ENCODE peak calls at places on chromosome 14, in four cellular contexts. C is PC-9; J is activated T-helper 1 cell treated with anti-CD3 and anti-CD28 coated beads, Interleukin-12 subunit alpha, Interleukin-12 subunit beta, Interleukin-2, Interleukin-4 antibody, amounts not matched to agents 30 ng/mL and 10 ng/mL and 1 ng/mL, durations not matched to agents 14 hours and 24 hours and 36 hours; V is NCI-H226. X is an unnamed sample.

GRCh38 chr14:71244341-71244740 is 337.1 kb downstream of the PCNX1 start:
- DNase-seq in C (no peak), J (no peak), V (no peak), X (no peak)

GRCh38 chr14:23863836-23864235 is 89.7 kb upstream of the DHRS4 start:
- DNase-seq in C (no peak), J (no peak), V (no peak), X (no peak)

GRCh38 chr14:51691176-51691575 is 39.5 kb downstream of the FRMD6 start:
- DNase-seq in C (no peak), J (no peak), V (no peak), X (no peak)

GRCh38 chr14:94696518-94696917 is 73.4 kb downstream of the GSC start:
- DNase-seq in C (no peak), J (no peak), V (no peak), X (no peak)

GRCh38 chr14:105020815-105021655 is at the start of gene CDCA4:
- DNase-seq in C (peak; percentile 93), J (peak; percentile 97), V (peak; percentile 91), X (peak; percentile 97)

GRCh38 chr14:75879031-75879430 is 102.8 kb downstream of the TGFB3 start:
- DNase-seq in C (no peak), J (no peak), V (peak; percentile 86), X (no peak)

GRCh38 chr14:99879401-99880295 is 86.4 kb downstream of the EML1 start:
- DNase-seq in C (no peak), J (no peak), V (peak; percentile 51), X (no peak)

GRCh38 chr14:57725399-57726077 is 140.4 kb downstream of the SLC35F4 start:
- DNase-seq in C (no peak), J (no peak), V (peak; percentile 87), X (no peak)

GRCh38 chr14:106802413-106803364 is 1276.3 kb downstream of the TMEM121 start:
- DNase-seq in C (peak; percentile 15), J (no peak), V (no peak), X (no peak)

GRCh38 chr14:86897704-86898513 is 1095.1 kb downstream of the GALC start:
- DNase-seq in C (no peak), J (no peak), V (no peak), X (no peak)

GRCh38 chr14:31122921-31123320 is 84.7 kb downstream of the HECTD1 start:
- DNase-seq in C (no peak), J (no peak), V (no peak), X (no peak)

GRCh38 chr14:36683083-36683724 is 21.5 kb downstream of the PAX9 start:
- DNase-seq in C (no peak), J (no peak), V (no peak), X (no peak)

GRCh38 chr14:95040723-95041476 is 116.4 kb downstream of the DICER1 start:
- DNase-seq in C (no peak), J (no peak), V (no peak), X (no peak)

GRCh38 chr14:52031781-52032180 is 37.1 kb downstream of the NID2 start:
- DNase-seq in C (no peak), J (no peak), V (peak; percentile 61), X (no peak)

GRCh38 chr14:32939254-32940065 is 781 bp downstream of the NPAS3 start:
- DNase-seq in C (peak; percentile 46), J (no peak), V (peak; percentile 46), X (no peak)

GRCh38 chr14:38837333-38838048 is 265.5 kb downstream of the SEC23A start:
- DNase-seq in C (no peak), J (no peak), V (no peak), X (no peak)

GRCh38 chr14:78611031-78611430 is 440.9 kb downstream of the NRXN3 start:
- DNase-seq in C (no peak), J (no peak), V (no peak), X (no peak)

GRCh38 chr14:96507723-96508122 is 5.5 kb downstream of the PAPOLA start:
- DNase-seq in C (no peak), J (no peak), V (no peak), X (no peak)

GRCh38 chr14:35533357-35534129 is 421 bp upstream of the INSM2 start:
- DNase-seq in C (peak; percentile 55), J (peak; percentile 55), V (peak; percentile 72), X (peak; percentile 47)